ENCODE peak calls at places on chromosomes 4 and X, in nine cellular contexts. One of them, this sample, is unnamed.

GRCh38 chr4:5758741-5759140 is 47.7 kb downstream of the EVC start:
- ATAC-seq in stimulated activated naive CD8-positive, alpha-beta T cell treated with anti-CD3 and anti-CD28 coated beads, Interleukin-15, amount 100 ng/mL, for 72 hours: peak; percentile 94
- ATAC-seq in sciatic nerve: no peak
- ATAC-seq in pancreas: peak; percentile 22
- ATAC-seq in aorta: no peak
- ATAC-seq in memory B cell: no peak
- ATAC-seq in left cardiac atrium: peak; percentile 95
- ATAC-seq in activated CD8-positive, alpha-beta memory T cell treated with anti-CD3 and anti-CD28 coated beads, Interleukin-2, amount 10 ng/mL, durations not matched to agents 7 days and 5 days: peak; percentile 89
- ATAC-seq in Right ventricle myocardium superior: no peak
- ATAC-seq in this sample: no peak

GRCh38 chr4:189090174-189090814 is 850.4 kb upstream of the FRG1 start:
- ATAC-seq in stimulated activated naive CD8-positive, alpha-beta T cell treated with anti-CD3 and anti-CD28 coated beads, Interleukin-15, amount 100 ng/mL, for 72 hours: no peak
- ATAC-seq in sciatic nerve: no peak
- ATAC-seq in pancreas: no peak
- ATAC-seq in aorta: no peak
- ATAC-seq in memory B cell: no peak
- ATAC-seq in left cardiac atrium: no peak
- ATAC-seq in activated CD8-positive, alpha-beta memory T cell treated with anti-CD3 and anti-CD28 coated beads, Interleukin-2, amount 10 ng/mL, durations not matched to agents 7 days and 5 days: no peak
- ATAC-seq in Right ventricle myocardium superior: no peak
- ATAC-seq in this sample: no peak

GRCh38 chr4:1340861-1341260 is 6.1 kb upstream of the UVSSA start:
- ATAC-seq in stimulated activated naive CD8-positive, alpha-beta T cell treated with anti-CD3 and anti-CD28 coated beads, Interleukin-15, amount 100 ng/mL, for 72 hours: no peak
- ATAC-seq in sciatic nerve: no peak
- ATAC-seq in pancreas: no peak
- ATAC-seq in aorta: no peak
- ATAC-seq in memory B cell: no peak
- ATAC-seq in left cardiac atrium: no peak
- ATAC-seq in activated CD8-positive, alpha-beta memory T cell treated with anti-CD3 and anti-CD28 coated beads, Interleukin-2, amount 10 ng/mL, durations not matched to agents 7 days and 5 days: no peak
- ATAC-seq in Right ventricle myocardium superior: no peak
- ATAC-seq in this sample: no peak

GRCh38 chrX:51336584-51336983 is 4.0 kb downstream of the NUDT10 start:
- ATAC-seq in stimulated activated naive CD8-positive, alpha-beta T cell treated with anti-CD3 and anti-CD28 coated beads, Interleukin-15, amount 100 ng/mL, for 72 hours: peak; percentile 62
- ATAC-seq in sciatic nerve: peak; percentile 40
- ATAC-seq in pancreas: peak; percentile 71
- ATAC-seq in aorta: no peak
- ATAC-seq in memory B cell: peak; percentile 76
- ATAC-seq in left cardiac atrium: peak; percentile 45
- ATAC-seq in activated CD8-positive, alpha-beta memory T cell treated with anti-CD3 and anti-CD28 coated beads, Interleukin-2, amount 10 ng/mL, durations not matched to agents 7 days and 5 days: peak; percentile 50
- ATAC-seq in Right ventricle myocardium superior: no peak
- ATAC-seq in this sample: peak; percentile 34

GRCh38 chr4:42845586-42845985 is 46.9 kb upstream of the GRXCR1 start:
- ATAC-seq in stimulated activated naive CD8-positive, alpha-beta T cell treated with anti-CD3 and anti-CD28 coated beads, Interleukin-15, amount 100 ng/mL, for 72 hours: no peak
- ATAC-seq in sciatic nerve: no peak
- ATAC-seq in pancreas: no peak
- ATAC-seq in aorta: no peak
- ATAC-seq in memory B cell: no peak
- ATAC-seq in left cardiac atrium: peak; percentile 81
- ATAC-seq in activated CD8-positive, alpha-beta memory T cell treated with anti-CD3 and anti-CD28 coated beads, Interleukin-2, amount 10 ng/mL, durations not matched to agents 7 days and 5 days: no peak
- ATAC-seq in Right ventricle myocardium superior: no peak
- ATAC-seq in this sample: no peak

GRCh38 chr4:107835409-107835808 is 10.7 kb downstream of the SGMS2 start:
- ATAC-seq in stimulated activated naive CD8-positive, alpha-beta T cell treated with anti-CD3 and anti-CD28 coated beads, Interleukin-15, amount 100 ng/mL, for 72 hours: no peak
- ATAC-seq in sciatic nerve: no peak
- ATAC-seq in pancreas: no peak
- ATAC-seq in aorta: no peak
- ATAC-seq in memory B cell: no peak
- ATAC-seq in left cardiac atrium: no peak
- ATAC-seq in activated CD8-positive, alpha-beta memory T cell treated with anti-CD3 and anti-CD28 coated beads, Interleukin-2, amount 10 ng/mL, durations not matched to agents 7 days and 5 days: no peak
- ATAC-seq in Right ventricle myocardium superior: no peak
- ATAC-seq in this sample: no peak

GRCh38 chr4:180784940-180785339 is 1458.3 kb upstream of the TENM3 start:
- ATAC-seq in stimulated activated naive CD8-positive, alpha-beta T cell treated with anti-CD3 and anti-CD28 coated beads, Interleukin-15, amount 100 ng/mL, for 72 hours: no peak
- ATAC-seq in sciatic nerve: no peak
- ATAC-seq in pancreas: no peak
- ATAC-seq in aorta: no peak
- ATAC-seq in memory B cell: no peak
- ATAC-seq in left cardiac atrium: no peak
- ATAC-seq in activated CD8-positive, alpha-beta memory T cell treated with anti-CD3 and anti-CD28 coated beads, Interleukin-2, amount 10 ng/mL, durations not matched to agents 7 days and 5 days: no peak
- ATAC-seq in Right ventricle myocardium superior: no peak
- ATAC-seq in this sample: no peak

GRCh38 chrX:116781926-116782325 is 319.1 kb upstream of the CT83 start:
- ATAC-seq in stimulated activated naive CD8-positive, alpha-beta T cell treated with anti-CD3 and anti-CD28 coated beads, Interleukin-15, amount 100 ng/mL, for 72 hours: no peak
- ATAC-seq in sciatic nerve: no peak
- ATAC-seq in pancreas: no peak
- ATAC-seq in aorta: no peak
- ATAC-seq in memory B cell: no peak
- ATAC-seq in left cardiac atrium: no peak
- ATAC-seq in activated CD8-positive, alpha-beta memory T cell treated with anti-CD3 and anti-CD28 coated beads, Interleukin-2, amount 10 ng/mL, durations not matched to agents 7 days and 5 days: no peak
- ATAC-seq in Right ventricle myocardium superior: no peak
- ATAC-seq in this sample: no peak

GRCh38 chrX:49761481-49761880 is 65.7 kb upstream of the PAGE1 start:
- ATAC-seq in stimulated activated naive CD8-positive, alpha-beta T cell treated with anti-CD3 and anti-CD28 coated beads, Interleukin-15, amount 100 ng/mL, for 72 hours: no peak
- ATAC-seq in sciatic nerve: no peak
- ATAC-seq in pancreas: peak; percentile 78
- ATAC-seq in aorta: no peak
- ATAC-seq in memory B cell: no peak
- ATAC-seq in left cardiac atrium: no peak
- ATAC-seq in activated CD8-positive, alpha-beta memory T cell treated with anti-CD3 and anti-CD28 coated beads, Interleukin-2, amount 10 ng/mL, durations not matched to agents 7 days and 5 days: no peak
- ATAC-seq in Right ventricle myocardium superior: no peak
- ATAC-seq in this sample: no peak

GRCh38 chr4:82138376-82138775 is 235.4 kb downstream of the HNRNPD start:
- ATAC-seq in stimulated activated naive CD8-positive, alpha-beta T cell treated with anti-CD3 and anti-CD28 coated beads, Interleukin-15, amount 100 ng/mL, for 72 hours: peak; percentile 81
- ATAC-seq in sciatic nerve: no peak
- ATAC-seq in pancreas: no peak
- ATAC-seq in aorta: no peak
- ATAC-seq in memory B cell: no peak
- ATAC-seq in left cardiac atrium: no peak
- ATAC-seq in activated CD8-positive, alpha-beta memory T cell treated with anti-CD3 and anti-CD28 coated beads, Interleukin-2, amount 10 ng/mL, durations not matched to agents 7 days and 5 days: peak; percentile 42
- ATAC-seq in Right ventricle myocardium superior: no peak
- ATAC-seq in this sample: no peak

GRCh38 chr4:14335872-14336271 is 666.4 kb upstream of the CPEB2 start:
- ATAC-seq in stimulated activated naive CD8-positive, alpha-beta T cell treated with anti-CD3 and anti-CD28 coated beads, Interleukin-15, amount 100 ng/mL, for 72 hours: no peak
- ATAC-seq in sciatic nerve: no peak
- ATAC-seq in pancreas: no peak
- ATAC-seq in aorta: no peak
- ATAC-seq in memory B cell: no peak
- ATAC-seq in left cardiac atrium: no peak
- ATAC-seq in activated CD8-positive, alpha-beta memory T cell treated with anti-CD3 and anti-CD28 coated beads, Interleukin-2, amount 10 ng/mL, durations not matched to agents 7 days and 5 days: no peak
- ATAC-seq in Right ventricle myocardium superior: peak; percentile 73
- ATAC-seq in this sample: no peak

GRCh38 chr4:8197521-8197920 is 1.6 kb upstream of the SH3TC1 start:
- ATAC-seq in stimulated activated naive CD8-positive, alpha-beta T cell treated with anti-CD3 and anti-CD28 coated beads, Interleukin-15, amount 100 ng/mL, for 72 hours: no peak
- ATAC-seq in sciatic nerve: no peak
- ATAC-seq in pancreas: no peak
- ATAC-seq in aorta: no peak
- ATAC-seq in memory B cell: no peak
- ATAC-seq in left cardiac atrium: no peak
- ATAC-seq in activated CD8-positive, alpha-beta memory T cell treated with anti-CD3 and anti-CD28 coated beads, Interleukin-2, amount 10 ng/mL, durations not matched to agents 7 days and 5 days: no peak
- ATAC-seq in Right ventricle myocardium superior: no peak
- ATAC-seq in this sample: no peak

GRCh38 chr4:54165438-54165837 is 63.7 kb upstream of the PDGFRA start:
- ATAC-seq in stimulated activated naive CD8-positive, alpha-beta T cell treated with anti-CD3 and anti-CD28 coated beads, Interleukin-15, amount 100 ng/mL, for 72 hours: no peak
- ATAC-seq in sciatic nerve: no peak
- ATAC-seq in pancreas: peak; percentile 49
- ATAC-seq in aorta: peak; percentile 66
- ATAC-seq in memory B cell: no peak
- ATAC-seq in left cardiac atrium: peak; percentile 81
- ATAC-seq in activated CD8-positive, alpha-beta memory T cell treated with anti-CD3 and anti-CD28 coated beads, Interleukin-2, amount 10 ng/mL, durations not matched to agents 7 days and 5 days: no peak
- ATAC-seq in Right ventricle myocardium superior: no peak
- ATAC-seq in this sample: peak; percentile 46

GRCh38 chr4:153327247-153327646 is 17.2 kb upstream of the MND1 start:
- ATAC-seq in stimulated activated naive CD8-positive, alpha-beta T cell treated with anti-CD3 and anti-CD28 coated beads, Interleukin-15, amount 100 ng/mL, for 72 hours: no peak
- ATAC-seq in sciatic nerve: no peak
- ATAC-seq in pancreas: no peak
- ATAC-seq in aorta: no peak
- ATAC-seq in memory B cell: no peak
- ATAC-seq in left cardiac atrium: no peak
- ATAC-seq in activated CD8-positive, alpha-beta memory T cell treated with anti-CD3 and anti-CD28 coated beads, Interleukin-2, amount 10 ng/mL, durations not matched to agents 7 days and 5 days: no peak
- ATAC-seq in Right ventricle myocardium superior: no peak
- ATAC-seq in this sample: no peak

GRCh38 chr4:165324918-165325304 is 2.6 kb upstream of the MSMO1 start:
- ATAC-seq in stimulated activated naive CD8-positive, alpha-beta T cell treated with anti-CD3 and anti-CD28 coated beads, Interleukin-15, amount 100 ng/mL, for 72 hours: no peak
- ATAC-seq in sciatic nerve: no peak
- ATAC-seq in pancreas: no peak
- ATAC-seq in aorta: no peak
- ATAC-seq in memory B cell: no peak
- ATAC-seq in left cardiac atrium: no peak
- ATAC-seq in activated CD8-positive, alpha-beta memory T cell treated with anti-CD3 and anti-CD28 coated beads, Interleukin-2, amount 10 ng/mL, durations not matched to agents 7 days and 5 days: no peak
- ATAC-seq in Right ventricle myocardium superior: no peak
- ATAC-seq in this sample: no peak

GRCh38 chr4:70996014-70996353 is 2.5 kb downstream of the DCK start:
- ATAC-seq in stimulated activated naive CD8-positive, alpha-beta T cell treated with anti-CD3 and anti-CD28 coated beads, Interleukin-15, amount 100 ng/mL, for 72 hours: peak; percentile 11
- ATAC-seq in sciatic nerve: no peak
- ATAC-seq in pancreas: no peak
- ATAC-seq in aorta: no peak
- ATAC-seq in memory B cell: no peak
- ATAC-seq in left cardiac atrium: no peak
- ATAC-seq in activated CD8-positive, alpha-beta memory T cell treated with anti-CD3 and anti-CD28 coated beads, Interleukin-2, amount 10 ng/mL, durations not matched to agents 7 days and 5 days: peak; percentile 6
- ATAC-seq in Right ventricle myocardium superior: no peak
- ATAC-seq in this sample: no peak

GRCh38 chr4:137510866-137511265 is 21.4 kb downstream of the PCDH18 start:
- ATAC-seq in stimulated activated naive CD8-positive, alpha-beta T cell treated with anti-CD3 and anti-CD28 coated beads, Interleukin-15, amount 100 ng/mL, for 72 hours: no peak
- ATAC-seq in sciatic nerve: peak; percentile 94
- ATAC-seq in pancreas: peak; percentile 88
- ATAC-seq in aorta: peak; percentile 91
- ATAC-seq in memory B cell: no peak
- ATAC-seq in left cardiac atrium: peak; percentile 99
- ATAC-seq in activated CD8-positive, alpha-beta memory T cell treated with anti-CD3 and anti-CD28 coated beads, Interleukin-2, amount 10 ng/mL, durations not matched to agents 7 days and 5 days: no peak
- ATAC-seq in Right ventricle myocardium superior: peak; percentile 96
- ATAC-seq in this sample: peak; percentile 92

GRCh38 chr4:37879365-37879764 is 11.5 kb upstream of the TBC1D1 start:
- ATAC-seq in stimulated activated naive CD8-positive, alpha-beta T cell treated with anti-CD3 and anti-CD28 coated beads, Interleukin-15, amount 100 ng/mL, for 72 hours: no peak
- ATAC-seq in sciatic nerve: no peak
- ATAC-seq in pancreas: no peak
- ATAC-seq in aorta: no peak
- ATAC-seq in memory B cell: peak; percentile 77
- ATAC-seq in left cardiac atrium: no peak
- ATAC-seq in activated CD8-positive, alpha-beta memory T cell treated with anti-CD3 and anti-CD28 coated beads, Interleukin-2, amount 10 ng/mL, durations not matched to agents 7 days and 5 days: no peak
- ATAC-seq in Right ventricle myocardium superior: no peak
- ATAC-seq in this sample: no peak

GRCh38 chr4:123339507-123340380 is 56.9 kb upstream of the SPRY1 start:
- ATAC-seq in stimulated activated naive CD8-positive, alpha-beta T cell treated with anti-CD3 and anti-CD28 coated beads, Interleukin-15, amount 100 ng/mL, for 72 hours: no peak
- ATAC-seq in sciatic nerve: peak; percentile 10
- ATAC-seq in pancreas: no peak
- ATAC-seq in aorta: no peak
- ATAC-seq in memory B cell: no peak
- ATAC-seq in left cardiac atrium: no peak
- ATAC-seq in activated CD8-positive, alpha-beta memory T cell treated with anti-CD3 and anti-CD28 coated beads, Interleukin-2, amount 10 ng/mL, durations not matched to agents 7 days and 5 days: no peak
- ATAC-seq in Right ventricle myocardium superior: no peak
- ATAC-seq in this sample: no peak

This sample was measured in gastroesophageal sphincter.